ENCODE peak calls at places on chromosomes 7 and 10, in ten cellular contexts. I is GM03348; N is stimulated activated CD4-positive, alpha-beta T cell treated with anti-CD3 and anti-CD28 coated beads, Interleukin-1b, Interleukin-23, amount 100 ng/mL, for 1 hour; R is Panc1; H is NCI-H1930; Y is iPS-NIHi11; X is Right ventricle myocardium superior; S is GF-D8; T is adipocyte; J is T-helper 9 cell. L is an unnamed sample.

GRCh38 chr10:5552376-5553321 is 27.9 kb downstream of the CALML3 start:
- DNase-seq in I (no peak), N (no peak), R (no peak), H (no peak), Y (no peak), X (peak), S (no peak), T (no peak), J (no peak), L (no peak)

GRCh38 chr7:89085580-89085979 is 290.0 kb upstream of the TEX47 start:
- DNase-seq in I (no peak), N (no peak), R (no peak), H (no peak), Y (no peak), X (no peak), S (no peak), T (no peak), J (no peak), L (no peak)

GRCh38 chr10:128096486-128097199 is 29.6 kb downstream of the MKI67 start:
- DNase-seq in I (no peak), N (no peak), R (no peak), H (no peak), Y (no peak), X (no peak), S (no peak), T (no peak), J (no peak), L (no peak)

GRCh38 chr7:2198760-2199159 is 34.0 kb downstream of the MAD1L1 start:
- DNase-seq in I (no peak), N (no peak), R (no peak), H (no peak), Y (peak), X (peak), S (no peak), T (no peak), J (no peak), L (no peak)

GRCh38 chr7:19665399-19666008 is 43.3 kb downstream of the POLR1F start:
- DNase-seq in I (peak), N (no peak), R (no peak), H (peak), Y (peak), X (no peak), S (peak), T (peak), J (no peak), L (no peak)

GRCh38 chr10:78626471-78626870 is 442.3 kb upstream of the ZMIZ1 start:
- DNase-seq in I (no peak), N (no peak), R (no peak), H (no peak), Y (no peak), X (no peak), S (no peak), T (no peak), J (no peak), L (no peak)

GRCh38 chr7:132386249-132386681 is 190.0 kb downstream of the PLXNA4 start:
- DNase-seq in I (no peak), N (no peak), R (no peak), H (no peak), Y (no peak), X (peak), S (no peak), T (no peak), J (no peak), L (no peak)

GRCh38 chr10:126729314-126729871 is 58.9 kb upstream of the C10orf90 start:
- DNase-seq in I (no peak), N (no peak), R (no peak), H (no peak), Y (no peak), X (no peak), S (no peak), T (peak), J (no peak), L (no peak)

GRCh38 chr7:21261627-21262564 is 166.0 kb upstream of the SP4 start:
- DNase-seq in I (peak), N (peak), R (no peak), H (peak), Y (peak), X (no peak), S (no peak), T (peak), J (peak), L (no peak)

GRCh38 chr7:134515569-134516468 is 11.5 kb upstream of the AKR1B10 start:
- DNase-seq in I (peak), N (no peak), R (peak), H (no peak), Y (no peak), X (no peak), S (no peak), T (peak), J (no peak), L (no peak)

GRCh38 chr7:157228864-157229422 is 90.2 kb downstream of the UBE3C start:
- DNase-seq in I (peak), N (no peak), R (no peak), H (no peak), Y (peak), X (no peak), S (no peak), T (peak), J (peak), L (no peak)

GRCh38 chr10:1829712-1830111 is 92.4 kb upstream of the ADARB2 start:
- DNase-seq in I (no peak), N (no peak), R (no peak), H (no peak), Y (no peak), X (no peak), S (no peak), T (no peak), J (no peak), L (no peak)

GRCh38 chr10:3820255-3820654 is 35.2 kb upstream of the KLF6 start:
- DNase-seq in I (no peak), N (no peak), R (no peak), H (no peak), Y (no peak), X (no peak), S (no peak), T (peak), J (no peak), L (no peak)

GRCh38 chr7:82433507-82433906 is 10.1 kb downstream of the CACNA2D1 start:
- DNase-seq in I (no peak), N (no peak), R (no peak), H (no peak), Y (no peak), X (no peak), S (no peak), T (no peak), J (no peak), L (no peak)

GRCh38 chr10:131575877-131576276 is 264.4 kb upstream of the TCERG1L start:
- DNase-seq in I (no peak), N (no peak), R (no peak), H (no peak), Y (no peak), X (no peak), S (no peak), T (no peak), J (no peak), L (no peak)

GRCh38 chr7:133364959-133365680 is 112.2 kb downstream of the EXOC4 start:
- DNase-seq in I (peak), N (no peak), R (no peak), H (no peak), Y (no peak), X (no peak), S (no peak), T (peak), J (no peak), L (no peak)

GRCh38 chr10:36263871-36264270 is 621.8 kb upstream of the FZD8 start:
- DNase-seq in I (no peak), N (no peak), R (no peak), H (no peak), Y (no peak), X (no peak), S (no peak), T (no peak), J (no peak), L (no peak)

GRCh38 chr7:134905375-134905774 is 80.9 kb upstream of the AGBL3 start:
- DNase-seq in I (peak), N (no peak), R (no peak), H (no peak), Y (no peak), X (no peak), S (peak), T (peak), J (no peak), L (no peak)

GRCh38 chr7:64849250-64849923 is 53.7 kb upstream of the ZNF273 start:
- DNase-seq in I (peak), N (no peak), R (no peak), H (no peak), Y (no peak), X (no peak), S (no peak), T (peak), J (no peak), L (no peak)

GRCh38 chr7:96198047-96198636 is 123.8 kb downstream of the SLC25A13 start:
- DNase-seq in I (no peak), N (no peak), R (no peak), H (no peak), Y (no peak), X (no peak), S (no peak), T (no peak), J (no peak), L (no peak)

GRCh38 chr7:71604818-71605414 is 473.0 kb downstream of the GALNT17 start:
- DNase-seq in I (no peak), N (no peak), R (peak), H (no peak), Y (no peak), X (no peak), S (no peak), T (no peak), J (no peak), L (no peak)

GRCh38 chr10:127762925-127763324 is 25.9 kb downstream of the FOXI2 start:
- DNase-seq in I (no peak), N (no peak), R (no peak), H (no peak), Y (no peak), X (no peak), S (no peak), T (no peak), J (no peak), L (no peak)

GRCh38 chr7:123494193-123494796 is 40.1 kb downstream of the IQUB start:
- DNase-seq in I (peak), N (no peak), R (peak), H (peak), Y (no peak), X (no peak), S (peak), T (peak), J (peak), L (no peak)

GRCh38 chr10:30353851-30354250 is 4.8 kb upstream of the MTPAP start:
- DNase-seq in I (peak), N (no peak), R (no peak), H (no peak), Y (no peak), X (no peak), S (no peak), T (peak), J (no peak), L (no peak)

GRCh38 chr10:49028639-49029038 is 86.7 kb downstream of the VSTM4 start:
- DNase-seq in I (no peak), N (no peak), R (no peak), H (no peak), Y (no peak), X (no peak), S (no peak), T (peak), J (no peak), L (no peak)

L was measured in T-helper 17 cell.